ENCODE peak calls at places on chromosomes 13 and 19, in six cellular contexts. One of them, this sample, is unnamed.

GRCh38 chr19:22595918-22596341 is 38.2 kb upstream of the ZNF492 start:
- DNase-seq in MCF 10A: no peak
- DNase-seq in osteocyte: peak
- DNase-seq in tibial artery: peak
- DNase-seq in progenitor cell of endocrine pancreas: no peak
- DNase-seq in immature natural killer cell: no peak
- DNase-seq in this sample: no peak

GRCh38 chr19:29681422-29682235 is 16.4 kb downstream of the PLEKHF1 start:
- DNase-seq in MCF 10A: no peak
- DNase-seq in osteocyte: no peak
- DNase-seq in tibial artery: no peak
- DNase-seq in progenitor cell of endocrine pancreas: no peak
- DNase-seq in immature natural killer cell: no peak
- DNase-seq in this sample: no peak

GRCh38 chr13:27279506-27279905 is 8.9 kb downstream of the RASL11A start:
- DNase-seq in MCF 10A: no peak
- DNase-seq in osteocyte: peak
- DNase-seq in tibial artery: no peak
- DNase-seq in progenitor cell of endocrine pancreas: no peak
- DNase-seq in immature natural killer cell: no peak
- DNase-seq in this sample: no peak

GRCh38 chr13:27168870-27169525 is 2.6 kb downstream of the USP12 start:
- DNase-seq in MCF 10A: peak
- DNase-seq in osteocyte: no peak
- DNase-seq in tibial artery: no peak
- DNase-seq in progenitor cell of endocrine pancreas: no peak
- DNase-seq in immature natural killer cell: no peak
- DNase-seq in this sample: no peak

GRCh38 chr13:107847406-107847805 is 367.9 kb downstream of the LIG4 start:
- DNase-seq in MCF 10A: no peak
- DNase-seq in osteocyte: no peak
- DNase-seq in tibial artery: no peak
- DNase-seq in progenitor cell of endocrine pancreas: no peak
- DNase-seq in immature natural killer cell: no peak
- DNase-seq in this sample: no peak

GRCh38 chr19:30448386-30449130 is 76.4 kb downstream of the ZNF536 start:
- DNase-seq in MCF 10A: no peak
- DNase-seq in osteocyte: no peak
- DNase-seq in tibial artery: no peak
- DNase-seq in progenitor cell of endocrine pancreas: no peak
- DNase-seq in immature natural killer cell: no peak
- DNase-seq in this sample: no peak

GRCh38 chr13:73079359-73079758 is 20.6 kb downstream of the KLF5 start:
- DNase-seq in MCF 10A: no peak
- DNase-seq in osteocyte: no peak
- DNase-seq in tibial artery: no peak
- DNase-seq in progenitor cell of endocrine pancreas: no peak
- DNase-seq in immature natural killer cell: no peak
- DNase-seq in this sample: no peak

GRCh38 chr19:1290699-1291651 is 5.3 kb downstream of the EFNA2 start:
- DNase-seq in MCF 10A: no peak
- DNase-seq in osteocyte: no peak
- DNase-seq in tibial artery: no peak
- DNase-seq in progenitor cell of endocrine pancreas: no peak
- DNase-seq in immature natural killer cell: no peak
- DNase-seq in this sample: no peak

GRCh38 chr13:51534075-51534817 is 50.0 kb upstream of the WDFY2 start:
- DNase-seq in MCF 10A: peak
- DNase-seq in osteocyte: no peak
- DNase-seq in tibial artery: peak
- DNase-seq in progenitor cell of endocrine pancreas: no peak
- DNase-seq in immature natural killer cell: peak
- DNase-seq in this sample: peak